ENCODE peak calls at places on chromosome 2, in five cellular contexts. One of them, this sample, is unnamed. For H3K36me3, the result is how much of the 10 kb centered on the place peaks cover.

GRCh38 chr2:10434885-10435419 is 13.2 kb downstream of the ODC1 start:
- DNase-seq in esophagus squamous epithelium: no peak
- DNase-seq in ovary: peak
- DNase-seq in suprapubic skin: no peak
- DNase-seq in spleen: peak
- DNase-seq in this sample: peak

GRCh38 chr2:86825020-86825727 is 34.5 kb upstream of the CD8A start:
- DNase-seq in spleen: no peak
- DNase-seq in ovary: no peak
- DNase-seq in esophagus squamous epithelium: no peak
- DNase-seq in suprapubic skin: no peak
- DNase-seq in this sample: no peak

GRCh38 chr2:33518929-33519328 is 42.5 kb downstream of the RASGRP3 start:
- DNase-seq in esophagus squamous epithelium: no peak
- DNase-seq in spleen: no peak
- DNase-seq in ovary: no peak
- DNase-seq in suprapubic skin: no peak
- DNase-seq in this sample: no peak

GRCh38 chr2:103959174-103960125 is 894.5 kb upstream of the POU3F3 start:
- DNase-seq in spleen: no peak
- DNase-seq in esophagus squamous epithelium: peak
- DNase-seq in ovary: no peak
- DNase-seq in suprapubic skin: no peak
- DNase-seq in this sample: no peak

GRCh38 chr2:182301093-182301492 is 125.7 kb downstream of the PDE1A start:
- DNase-seq in ovary: no peak
- DNase-seq in spleen: no peak
- DNase-seq in suprapubic skin: no peak
- DNase-seq in esophagus squamous epithelium: no peak
- DNase-seq in this sample: no peak

GRCh38 chr2:42809131-42809875 is 16.9 kb upstream of the HAAO start:
- DNase-seq in esophagus squamous epithelium: no peak
- DNase-seq in ovary: peak
- DNase-seq in spleen: no peak
- DNase-seq in suprapubic skin: no peak
- DNase-seq in this sample: no peak

GRCh38 chr2:119119076-119119710 is 39.4 kb downstream of the C1QL2 start:
- DNase-seq in spleen: no peak
- DNase-seq in suprapubic skin: no peak
- DNase-seq in ovary: no peak
- DNase-seq in esophagus squamous epithelium: no peak
- DNase-seq in this sample: no peak

GRCh38 chr2:7992612-7993596 is 689.0 kb upstream of the ID2 start:
- DNase-seq in spleen: no peak
- DNase-seq in esophagus squamous epithelium: no peak
- DNase-seq in ovary: no peak
- DNase-seq in suprapubic skin: no peak
- DNase-seq in this sample: no peak

GRCh38 chr2:172296267-172297046 is 130.9 kb upstream of the ITGA6 start:
- DNase-seq in spleen: no peak
- DNase-seq in suprapubic skin: no peak
- DNase-seq in ovary: no peak
- DNase-seq in esophagus squamous epithelium: no peak
- DNase-seq in this sample: no peak

GRCh38 chr2:15337996-15338666 is 223.0 kb downstream of the NBAS start:
- DNase-seq in spleen: no peak
- DNase-seq in suprapubic skin: no peak
- DNase-seq in ovary: no peak
- DNase-seq in esophagus squamous epithelium: no peak
- DNase-seq in this sample: no peak

GRCh38 chr2:157857881-157858280 is 18.2 kb downstream of the ACVR1 start:
- DNase-seq in esophagus squamous epithelium: no peak
- DNase-seq in suprapubic skin: no peak
- DNase-seq in ovary: no peak
- DNase-seq in spleen: no peak
- DNase-seq in this sample: no peak

GRCh38 chr2:157856157-157856455 is 20.0 kb downstream of the ACVR1 start:
- DNase-seq in ovary: no peak
- DNase-seq in suprapubic skin: no peak
- DNase-seq in spleen: no peak
- DNase-seq in esophagus squamous epithelium: no peak
- DNase-seq in this sample: no peak

GRCh38 chr2:157853820-157854219 is 22.3 kb downstream of the ACVR1 start:
- DNase-seq in spleen: no peak
- DNase-seq in ovary: no peak
- DNase-seq in suprapubic skin: no peak
- DNase-seq in esophagus squamous epithelium: no peak
- DNase-seq in this sample: no peak

GRCh38 chr2:157853211-157853610 is 22.9 kb downstream of the ACVR1 start:
- DNase-seq in esophagus squamous epithelium: no peak
- DNase-seq in ovary: no peak
- DNase-seq in suprapubic skin: no peak
- DNase-seq in spleen: no peak
- DNase-seq in this sample: no peak

GRCh38 chr2:157858846-157859245 is 17.3 kb downstream of the ACVR1 start:
- DNase-seq in ovary: no peak
- DNase-seq in spleen: no peak
- DNase-seq in suprapubic skin: no peak
- DNase-seq in esophagus squamous epithelium: no peak
- DNase-seq in this sample: no peak
- H3K4me3 ChIP-seq in ovary: no peak
- H3K4me3 ChIP-seq in spleen: no peak
- H3K4me3 ChIP-seq in suprapubic skin: no peak
- H3K4me3 ChIP-seq in esophagus squamous epithelium: no peak
- H3K4me3 ChIP-seq in this sample: no peak

GRCh38 chr2:205746408-205746785 is 64.1 kb downstream of the NRP2 start:
- DNase-seq in ovary: no peak
- DNase-seq in spleen: no peak
- DNase-seq in esophagus squamous epithelium: no peak
- DNase-seq in suprapubic skin: no peak
- DNase-seq in this sample: no peak

GRCh38 chr2:205749078-205749477 is 66.8 kb downstream of the NRP2 start:
- DNase-seq in ovary: no peak
- DNase-seq in suprapubic skin: no peak
- DNase-seq in spleen: no peak
- DNase-seq in esophagus squamous epithelium: no peak
- DNase-seq in this sample: no peak

GRCh38 chr2:205748660-205749059 is 66.4 kb downstream of the NRP2 start:
- DNase-seq in spleen: no peak
- DNase-seq in suprapubic skin: no peak
- DNase-seq in esophagus squamous epithelium: no peak
- DNase-seq in ovary: no peak
- DNase-seq in this sample: no peak

GRCh38 chr2:205745661-205746407 is 63.5 kb downstream of the NRP2 start:
- DNase-seq in spleen: no peak
- DNase-seq in esophagus squamous epithelium: no peak
- DNase-seq in suprapubic skin: no peak
- DNase-seq in ovary: no peak
- DNase-seq in this sample: no peak

GRCh38 chr2:205747827-205748386 is 65.6 kb downstream of the NRP2 start:
- DNase-seq in esophagus squamous epithelium: no peak
- DNase-seq in suprapubic skin: no peak
- DNase-seq in ovary: no peak
- DNase-seq in spleen: no peak
- DNase-seq in this sample: no peak
- H3K36me3 ChIP-seq in esophagus squamous epithelium: under half
- H3K36me3 ChIP-seq in suprapubic skin: under half
- H3K36me3 ChIP-seq in ovary: under half
- H3K36me3 ChIP-seq in spleen: under half
- H3K36me3 ChIP-seq in this sample: under half

GRCh38 chr2:232576995-232577394 is 26.5 kb downstream of the EIF4E2 start:
- DNase-seq in suprapubic skin: no peak
- DNase-seq in ovary: no peak
- DNase-seq in esophagus squamous epithelium: no peak
- DNase-seq in spleen: no peak
- DNase-seq in this sample: no peak

GRCh38 chr2:232581725-232582124 is 31.2 kb downstream of the EIF4E2 start:
- DNase-seq in suprapubic skin: no peak
- DNase-seq in spleen: no peak
- DNase-seq in ovary: no peak
- DNase-seq in esophagus squamous epithelium: no peak
- DNase-seq in this sample: no peak

GRCh38 chr2:232580648-232580981 is 30.1 kb downstream of the EIF4E2 start:
- DNase-seq in spleen: no peak
- DNase-seq in ovary: no peak
- DNase-seq in esophagus squamous epithelium: no peak
- DNase-seq in suprapubic skin: no peak
- DNase-seq in this sample: no peak

GRCh38 chr2:232577841-232578240 is 27.4 kb downstream of the EIF4E2 start:
- DNase-seq in suprapubic skin: no peak
- DNase-seq in spleen: no peak
- DNase-seq in ovary: no peak
- DNase-seq in esophagus squamous epithelium: no peak
- DNase-seq in this sample: peak

GRCh38 chr2:232578662-232579061 is 28.2 kb downstream of the EIF4E2 start:
- DNase-seq in suprapubic skin: no peak
- DNase-seq in spleen: no peak
- DNase-seq in ovary: no peak
- DNase-seq in esophagus squamous epithelium: no peak
- DNase-seq in this sample: no peak
- TF ChIP-seq POLR2A in suprapubic skin: no peak
- TF ChIP-seq POLR2A in spleen: no peak
- TF ChIP-seq POLR2A in ovary: no peak
- TF ChIP-seq POLR2A in esophagus squamous epithelium: no peak
- TF ChIP-seq POLR2A in this sample: no peak

GRCh38 chr2:67065046-67065445 is 332.1 kb upstream of the ETAA1 start:
- DNase-seq in ovary: no peak
- DNase-seq in spleen: no peak
- DNase-seq in esophagus squamous epithelium: no peak
- DNase-seq in suprapubic skin: no peak
- DNase-seq in this sample: no peak
- H3K4me3 ChIP-seq in ovary: no peak
- H3K4me3 ChIP-seq in spleen: no peak
- H3K4me3 ChIP-seq in esophagus squamous epithelium: no peak
- H3K4me3 ChIP-seq in suprapubic skin: no peak
- H3K4me3 ChIP-seq in this sample: no peak

GRCh38 chr2:233481368-233482142 is 85.0 kb downstream of the USP40 start:
- DNase-seq in spleen: peak
- DNase-seq in suprapubic skin: no peak
- DNase-seq in esophagus squamous epithelium: no peak
- DNase-seq in ovary: no peak
- DNase-seq in this sample: peak
- H3K36me3 ChIP-seq in spleen: half or more
- H3K36me3 ChIP-seq in suprapubic skin: half or more
- H3K36me3 ChIP-seq in esophagus squamous epithelium: under half
- H3K36me3 ChIP-seq in ovary: under half
- H3K36me3 ChIP-seq in this sample: under half